ENCODE peak calls at places on chromosomes 5 and 9, in seven cellular contexts. Q is K562, O is ascending aorta, E is heart left ventricle, G is spleen, B is aorta, A is SK-N-MC. R is an unnamed sample.

GRCh38 chr9:10050016-10050415 is 562.8 kb downstream of the PTPRD start:
- DNase-seq in Q (no peak), O (no peak), E (no peak), G (no peak), B (no peak), A (no peak), R (no peak)

GRCh38 chr5:93571111-93571977 is 9.7 kb downstream of the NR2F1-AS1 start:
- DNase-seq in Q (no peak), O (no peak), E (no peak), G (no peak), B (no peak), A (no peak), R (no peak)

GRCh38 chr5:56745864-56746263 is 69.5 kb upstream of the MAP3K1 start:
- DNase-seq in Q (no peak), O (no peak), E (no peak), G (no peak), B (no peak), A (no peak), R (no peak)

GRCh38 chr5:93076566-93076965 is 504.5 kb downstream of the NR2F1-AS1 start:
- DNase-seq in Q (no peak), O (no peak), E (no peak), G (no peak), B (no peak), A (no peak), R (no peak)

GRCh38 chr9:121827251-121827967 is 176.0 kb downstream of the DAB2IP start:
- DNase-seq in Q (peak), O (no peak), E (no peak), G (no peak), B (peak), A (no peak), R (peak)

GRCh38 chr9:91034976-91035824 is 233.6 kb downstream of the SYK start:
- DNase-seq in Q (no peak), O (no peak), E (no peak), G (no peak), B (no peak), A (no peak), R (peak)

GRCh38 chr5:71922584-71923106 is 184.6 kb upstream of the MAP1B start:
- DNase-seq in Q (no peak), O (no peak), E (no peak), G (no peak), B (no peak), A (no peak), R (no peak)

GRCh38 chr5:126139773-126140172 is 283.4 kb upstream of the GRAMD2B start:
- DNase-seq in Q (no peak), O (no peak), E (no peak), G (no peak), B (no peak), A (no peak), R (no peak)

GRCh38 chr9:91825422-91825821 is 124.6 kb downstream of the ROR2 start:
- DNase-seq in Q (no peak), O (no peak), E (no peak), G (no peak), B (no peak), A (no peak), R (no peak)

GRCh38 chr9:125431741-125432271 is 170.2 kb downstream of the GAPVD1 start:
- DNase-seq in Q (no peak), O (no peak), E (peak), G (no peak), B (peak), A (no peak), R (peak)

GRCh38 chr5:155839251-155840037 is 487.5 kb upstream of the SGCD start:
- DNase-seq in Q (no peak), O (no peak), E (no peak), G (no peak), B (no peak), A (no peak), R (no peak)

GRCh38 chr5:11700376-11700775 is 203.9 kb downstream of the CTNND2 start:
- DNase-seq in Q (no peak), O (no peak), E (no peak), G (no peak), B (no peak), A (no peak), R (no peak)

GRCh38 chr5:132016721-132017250 is 5.3 kb upstream of the ACSL6 start:
- DNase-seq in Q (no peak), O (no peak), E (no peak), G (no peak), B (no peak), A (no peak), R (no peak)

GRCh38 chr5:112752335-112752734 is 14.7 kb downstream of the APC start:
- DNase-seq in Q (no peak), O (no peak), E (no peak), G (no peak), B (no peak), A (no peak), R (no peak)

GRCh38 chr9:89189215-89189614 is 10.6 kb upstream of the SHC3 start:
- DNase-seq in Q (no peak), O (no peak), E (no peak), G (no peak), B (no peak), A (no peak), R (no peak)

GRCh38 chr9:135990468-135991429 is 29.6 kb upstream of the UBAC1 start:
- DNase-seq in Q (peak), O (no peak), E (no peak), G (peak), B (peak), A (no peak), R (peak)

GRCh38 chr5:171420429-171421231 is 1.2 kb downstream of the FGF18 start:
- DNase-seq in Q (no peak), O (peak), E (peak), G (peak), B (peak), A (peak), R (peak)

GRCh38 chr5:173563246-173563645 is 53.2 kb downstream of the BOD1 start:
- DNase-seq in Q (no peak), O (no peak), E (no peak), G (no peak), B (no peak), A (no peak), R (no peak)

GRCh38 chr5:139688712-139689413 is 40.7 kb downstream of the CXXC5 start:
- DNase-seq in Q (no peak), O (no peak), E (no peak), G (no peak), B (no peak), A (no peak), R (no peak)

GRCh38 chr5:113331201-113331551 is 103.6 kb downstream of the TSSK1B start:
- DNase-seq in Q (no peak), O (no peak), E (no peak), G (no peak), B (no peak), A (no peak), R (no peak)

GRCh38 chr9:113508111-113508749 is 44.7 kb downstream of the RGS3 start:
- DNase-seq in Q (peak), O (no peak), E (no peak), G (peak), B (no peak), A (no peak), R (no peak)

GRCh38 chr5:174714751-174715150 is 9.6 kb upstream of the MSX2 start:
- DNase-seq in Q (no peak), O (no peak), E (no peak), G (no peak), B (no peak), A (no peak), R (no peak)

GRCh38 chr5:105931782-105932489 is 1738.8 kb downstream of the EFNA5 start:
- DNase-seq in Q (no peak), O (no peak), E (no peak), G (no peak), B (no peak), A (no peak), R (no peak)

GRCh38 chr5:132830436-132831094 is at the start of gene SHROOM1:
- DNase-seq in Q (peak), O (no peak), E (peak), G (peak), B (peak), A (no peak), R (peak)

GRCh38 chr5:79743846-79744605 is 54.4 kb downstream of the CMYA5 start:
- DNase-seq in Q (no peak), O (no peak), E (peak), G (no peak), B (no peak), A (no peak), R (no peak)

GRCh38 chr5:59299006-59299405 is 594.5 kb downstream of the PDE4D start:
- DNase-seq in Q (no peak), O (no peak), E (no peak), G (no peak), B (no peak), A (no peak), R (no peak)

GRCh38 chr5:156332245-156332644 is 5.3 kb downstream of the SGCD start:
- DNase-seq in Q (no peak), O (no peak), E (no peak), G (no peak), B (no peak), A (no peak), R (no peak)

GRCh38 chr9:133147412-133148271 is 16.1 kb downstream of the GBGT1 start:
- DNase-seq in Q (peak), O (no peak), E (peak), G (peak), B (peak), A (no peak), R (peak)

GRCh38 chr5:33300209-33300742 is 140.5 kb upstream of the TARS1 start:
- DNase-seq in Q (no peak), O (no peak), E (no peak), G (no peak), B (no peak), A (no peak), R (no peak)

GRCh38 chr5:88667187-88668141 is 215.5 kb downstream of the MEF2C start:
- DNase-seq in Q (no peak), O (no peak), E (no peak), G (no peak), B (no peak), A (no peak), R (peak)
- H3K4me3 ChIP-seq in Q (peak), O (peak), E (no peak), G (peak), B (no peak), A (no peak), R (peak)

DNA sequence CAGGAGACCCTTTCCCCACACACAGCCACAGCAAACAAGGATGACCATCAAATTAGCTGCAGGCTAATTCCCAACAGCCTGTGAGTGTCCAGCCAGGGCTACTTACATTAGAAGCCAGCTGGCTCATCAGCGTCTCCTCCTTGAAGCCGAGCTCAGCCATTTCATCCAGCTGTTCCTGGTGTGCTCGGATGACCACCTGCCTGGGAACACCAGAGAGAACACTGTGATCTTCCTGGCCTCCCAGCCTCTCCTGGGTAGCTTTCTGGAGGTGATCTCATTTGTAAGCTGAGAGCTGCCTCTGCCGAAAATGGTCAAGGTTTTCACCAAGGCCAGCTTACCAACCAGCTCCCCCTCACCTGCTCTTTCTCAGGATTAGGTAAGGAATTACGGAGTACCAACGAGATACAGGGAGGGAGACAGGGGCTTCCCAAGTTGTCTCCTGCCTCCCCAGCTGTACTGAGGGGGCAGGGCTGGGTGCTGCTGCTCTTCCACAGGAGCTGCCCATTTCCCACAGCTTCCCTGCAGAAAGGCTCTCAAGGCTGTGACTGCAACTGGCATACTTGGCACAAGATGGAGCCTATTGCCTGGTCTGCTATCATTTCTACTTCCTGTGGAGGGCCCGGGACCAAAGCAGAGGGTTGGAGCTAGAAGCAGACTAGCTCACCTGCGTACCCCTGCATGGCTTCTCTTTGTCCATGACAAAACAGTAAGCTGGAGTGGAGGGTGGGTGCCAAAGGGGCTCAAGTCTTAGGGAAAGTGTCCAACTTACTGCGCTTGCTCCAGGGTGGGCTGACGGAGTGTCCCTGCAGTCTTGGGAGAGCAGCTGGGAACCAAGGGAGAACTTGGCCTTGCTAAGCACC is 73.9 kb downstream of the KIF24 start:
- DNase-seq in Q (no peak), O (no peak), E (peak), G (no peak), B (no peak), A (no peak), R (no peak)
- H3K27ac ChIP-seq in Q (no peak), O (peak), E (peak), G (no peak), B (peak), A (no peak), R (no peak)

GRCh38 chr9:19252885-19253219 is 22.4 kb downstream of the DENND4C start:
- DNase-seq in Q (no peak), O (no peak), E (no peak), G (no peak), B (no peak), A (no peak), R (no peak)

GRCh38 chr9:19255821-19256220 is 25.3 kb downstream of the DENND4C start:
- DNase-seq in Q (no peak), O (no peak), E (no peak), G (no peak), B (no peak), A (no peak), R (no peak)

GRCh38 chr9:19252174-19252884 is 21.8 kb downstream of the DENND4C start:
- DNase-seq in Q (peak), O (no peak), E (no peak), G (no peak), B (no peak), A (no peak), R (no peak)

DNA sequence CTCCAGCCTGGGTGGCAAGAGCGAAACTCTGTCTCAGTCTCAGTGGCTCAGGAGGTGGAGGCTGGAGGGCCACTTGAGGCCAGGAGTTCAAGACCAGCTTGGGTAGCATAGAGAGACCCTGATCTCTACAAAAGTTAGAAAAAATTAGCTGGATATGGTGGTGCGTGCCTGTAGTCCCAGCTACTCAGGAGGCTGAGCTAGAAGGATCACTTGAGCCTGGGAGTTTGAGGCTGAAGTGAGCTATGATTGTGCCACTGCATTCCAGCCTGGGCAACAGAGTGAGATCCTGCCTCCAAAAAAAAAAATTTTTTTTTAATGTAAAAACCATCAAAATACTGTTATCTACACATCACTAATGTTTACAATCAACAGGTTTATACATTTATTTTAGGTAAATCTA is 24.6 kb downstream of the DENND4C start:
- DNase-seq in Q (no peak), O (no peak), E (no peak), G (no peak), B (no peak), A (no peak), R (no peak)
- H3K4me3 ChIP-seq in Q (no peak), O (no peak), E (no peak), G (no peak), B (no peak), A (no peak), R (no peak)

DNA sequence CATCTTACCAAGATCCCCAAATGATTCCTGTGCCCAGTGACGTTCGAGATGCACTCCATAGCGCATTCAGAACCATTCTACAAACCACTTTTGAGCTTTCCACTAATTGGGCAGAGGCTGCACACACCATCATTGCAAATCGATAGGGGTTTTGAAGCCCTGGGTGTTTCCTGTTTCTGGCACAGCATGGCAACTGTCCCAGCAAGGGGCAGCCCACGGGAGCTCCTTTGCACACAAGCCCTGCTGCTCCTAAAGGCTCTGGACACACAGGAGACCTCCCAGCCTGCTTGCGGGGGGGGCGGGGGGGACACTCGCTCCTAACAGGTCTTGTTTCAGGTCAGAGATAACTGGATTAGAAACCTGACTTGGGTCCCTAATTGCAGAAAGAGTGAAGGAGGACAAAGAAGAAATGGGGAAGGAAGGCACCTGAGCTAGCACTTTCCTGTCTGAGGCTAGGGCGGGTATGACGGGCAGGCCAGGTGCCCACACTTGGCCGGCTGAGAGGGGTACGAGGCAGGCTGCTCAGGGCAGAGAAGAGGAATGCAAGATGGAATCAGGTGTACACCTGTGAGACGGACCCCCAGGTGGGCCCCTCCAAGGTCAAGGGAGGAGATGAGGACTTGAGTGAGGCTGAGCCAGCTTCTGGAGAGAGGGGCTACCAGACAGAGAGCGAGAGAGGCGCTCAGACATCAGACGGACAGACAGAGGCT is 828 bp downstream of the FBP1 start:
- DNase-seq in Q (no peak), O (no peak), E (no peak), G (no peak), B (peak), A (no peak), R (no peak)
- H3K27ac ChIP-seq in Q (no peak), O (no peak), E (no peak), G (peak), B (no peak), A (no peak), R (peak)

GRCh38 chr5:74864823-74865222 is 1.4 kb downstream of the FAM169A start:
- DNase-seq in Q (no peak), O (no peak), E (no peak), G (no peak), B (no peak), A (no peak), R (no peak)
- H3K4me3 ChIP-seq in Q (no peak), O (no peak), E (no peak), G (no peak), B (no peak), A (peak), R (peak)

GRCh38 chr9:131228096-131228495 is 48.2 kb downstream of the FAM78A start:
- DNase-seq in Q (no peak), O (no peak), E (no peak), G (peak), B (no peak), A (no peak), R (no peak)
- H3K27ac ChIP-seq in Q (no peak), O (no peak), E (no peak), G (peak), B (no peak), A (peak), R (no peak)

DNA sequence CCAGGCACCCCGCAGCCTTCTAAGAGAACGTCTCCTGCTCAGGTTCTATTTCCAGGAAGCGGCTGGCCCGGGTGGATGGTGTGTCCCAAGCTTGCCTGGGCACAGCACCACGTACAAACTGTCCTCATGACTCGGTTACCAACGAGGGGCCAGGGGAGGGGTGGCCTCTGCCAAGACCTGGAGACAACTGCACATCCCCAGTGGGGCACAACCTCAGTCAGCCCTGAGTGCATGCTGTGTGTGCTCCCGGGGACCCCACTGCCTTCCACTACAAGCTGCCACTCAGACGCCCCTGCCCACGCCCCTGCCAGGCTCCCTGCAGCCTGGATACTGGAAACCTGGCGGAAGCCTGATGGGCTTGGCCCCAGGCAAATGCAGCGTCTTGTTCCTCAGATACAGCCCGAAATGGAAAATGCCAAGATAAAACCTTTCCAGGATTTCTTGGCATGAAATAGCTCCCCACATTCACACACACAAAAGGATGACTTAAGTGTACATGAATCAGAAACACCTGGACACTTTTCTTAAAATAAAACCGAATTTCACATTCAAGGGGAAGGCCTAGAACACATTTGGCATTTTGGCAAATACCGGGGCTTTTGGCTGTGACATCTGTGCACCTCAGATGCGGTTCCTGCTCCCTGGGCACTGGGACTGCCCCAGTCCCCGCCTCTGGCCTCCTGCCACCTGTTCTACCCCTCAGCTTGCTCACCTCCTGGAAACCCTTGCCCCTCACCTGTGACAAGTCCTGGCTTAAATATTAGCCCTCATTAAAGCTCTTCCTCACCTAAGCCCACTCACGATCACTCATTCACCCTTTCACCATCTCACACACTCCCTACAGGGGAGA is 62.5 kb downstream of the COL23A1 start:
- DNase-seq in Q (no peak), O (no peak), E (peak), G (peak), B (no peak), A (no peak), R (no peak)
- H3K4me3 ChIP-seq in Q (no peak), O (no peak), E (no peak), G (no peak), B (no peak), A (no peak), R (no peak)

GRCh38 chr9:128636024-128636390 is 20.6 kb downstream of the DYNC2I2 start:
- DNase-seq in Q (no peak), O (no peak), E (peak), G (no peak), B (no peak), A (no peak), R (peak)
- H3K27ac ChIP-seq in Q (no peak), O (peak), E (peak), G (peak), B (peak), A (no peak), R (peak)

DNA sequence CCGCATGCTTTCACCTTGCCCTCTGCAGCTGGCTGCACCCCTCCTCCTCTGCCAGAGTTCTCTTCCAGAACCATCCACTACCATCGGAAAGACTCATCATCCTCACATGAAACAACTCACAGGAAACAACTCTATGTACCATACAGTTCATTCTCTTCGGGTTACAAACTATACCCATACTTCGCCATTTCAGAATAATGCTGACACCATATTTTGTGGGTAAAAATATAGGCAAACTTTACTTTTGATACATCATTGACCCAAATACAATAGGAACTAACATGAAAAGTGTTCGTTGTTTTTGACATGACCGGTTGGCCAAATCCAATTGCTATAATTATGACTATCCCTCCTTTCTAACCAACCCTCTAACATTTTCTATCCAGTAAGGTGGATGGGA is 421.0 kb downstream of the SEMA5A start:
- DNase-seq in Q (no peak), O (no peak), E (no peak), G (no peak), B (no peak), A (no peak), R (no peak)
- H3K4me3 ChIP-seq in Q (no peak), O (no peak), E (no peak), G (no peak), B (no peak), A (no peak), R (no peak)